ENCODE peak calls at places on chromosomes 3 and 15, in four cellular contexts. T is AG10803, Q is HL-60, B is kidney glomerular epithelial cell. R is an unnamed sample.

GRCh38 chr3:129061888-129062834 is 1.6 kb downstream of the GP9 start:
- DNase-seq in B (no peak), Q (no peak), T (no peak), R (no peak)

GRCh38 chr3:188874576-188874975 is 297.2 kb upstream of the TPRG1 start:
- DNase-seq in Q (no peak), T (no peak), B (no peak), R (no peak)

GRCh38 chr3:101810023-101810415 is 31.0 kb downstream of the NXPE3 start:
- DNase-seq in Q (no peak), B (peak; percentile 33), T (no peak), R (no peak)

GRCh38 chr15:58472821-58473581 is 41.2 kb downstream of the LIPC start:
- DNase-seq in Q (no peak), B (peak; percentile 47), T (no peak), R (peak; percentile 25)

GRCh38 chr3:194300936-194301335 is 50.2 kb downstream of the CPN2 start:
- DNase-seq in Q (no peak), B (no peak), T (no peak), R (no peak)

GRCh38 chr3:65908588-65908987 is 130.1 kb downstream of the MAGI1 start:
- DNase-seq in T (no peak), Q (no peak), B (no peak), R (no peak)

GRCh38 chr3:153232737-153233330 is 70.8 kb downstream of the RAP2B start:
- DNase-seq in Q (no peak), T (peak; percentile 76), B (no peak), R (peak; percentile 58)

GRCh38 chr15:81155375-81156218 is 21.5 kb downstream of the CFAP161 start:
- DNase-seq in T (peak; percentile 83), B (peak; percentile 35), Q (peak; percentile 50), R (peak; percentile 53)

GRCh38 chr15:70193734-70194133 is 96.0 kb upstream of the TLE3 start:
- DNase-seq in Q (no peak), B (no peak), T (no peak), R (no peak)

GRCh38 chr3:105686324-105686897 is 182.4 kb downstream of the CBLB start:
- DNase-seq in T (peak; percentile 48), Q (no peak), B (peak; percentile 12), R (peak; percentile 23)

GRCh38 chr3:41808152-41808551 is 153.8 kb downstream of the ULK4 start:
- DNase-seq in B (peak; percentile 33), T (peak; percentile 75), Q (no peak), R (peak; percentile 74)

R was measured in astrocyte of the hippocampus.